ENCODE peak calls at places on chromosomes 6 and 20, in nine cellular contexts. E, P, F, G, A, Z, C, L and S are unnamed samples.

GRCh38 chr20:20782747-20783146 is 70.3 kb upstream of the RALGAPA2 start:
- DNase-seq in E (no peak), P (no peak), F (no peak), G (no peak), A (no peak), Z (no peak), C (no peak), L (no peak), S (no peak)

GRCh38 chr6:26021350-26022165 is 59.0 kb downstream of the TRIM38 start:
- DNase-seq in E (peak), P (peak), F (peak), G (peak), A (peak), Z (peak), C (peak), L (peak), S (peak)

GRCh38 chr6:143718463-143718862 is 40.7 kb downstream of the PHACTR2 start:
- DNase-seq in E (no peak), P (no peak), F (no peak), G (no peak), A (no peak), Z (no peak), C (no peak), L (no peak), S (no peak)

GRCh38 chr6:112014483-112014882 is 39.4 kb upstream of the CCN6 start:
- DNase-seq in E (no peak), P (no peak), F (no peak), G (peak), A (peak), Z (no peak), C (no peak), L (no peak), S (no peak)

GRCh38 chr20:7155282-7155681 is 387.8 kb downstream of the BMP2 start:
- DNase-seq in E (no peak), P (no peak), F (no peak), G (no peak), A (no peak), Z (no peak), C (no peak), L (no peak), S (no peak)

GRCh38 chr6:156718647-156719394 is 58.4 kb upstream of the ARID1B start:
- DNase-seq in E (no peak), P (no peak), F (no peak), G (peak), A (peak), Z (no peak), C (no peak), L (no peak), S (no peak)

GRCh38 chr6:14639983-14640599 is 522.5 kb downstream of the CD83 start:
- DNase-seq in E (no peak), P (no peak), F (peak), G (peak), A (no peak), Z (no peak), C (no peak), L (no peak), S (no peak)

GRCh38 chr6:154951400-154952200 is 43.5 kb upstream of the TIAM2 start:
- DNase-seq in E (peak), P (no peak), F (no peak), G (peak), A (no peak), Z (peak), C (peak), L (peak), S (no peak)

GRCh38 chr20:61643631-61644386 is 391.7 kb downstream of the CDH4 start:
- DNase-seq in E (no peak), P (no peak), F (no peak), G (no peak), A (no peak), Z (no peak), C (no peak), L (no peak), S (peak)

GRCh38 chr6:114879719-114880118 is 536.9 kb upstream of the HS3ST5 start:
- DNase-seq in E (no peak), P (no peak), F (no peak), G (no peak), A (no peak), Z (no peak), C (no peak), L (no peak), S (no peak)

GRCh38 chr20:43728686-43729255 is 2.0 kb upstream of the GTSF1L start:
- DNase-seq in E (no peak), P (no peak), F (no peak), G (no peak), A (no peak), Z (no peak), C (no peak), L (no peak), S (no peak)

GRCh38 chr6:135826225-135826804 is 25.2 kb upstream of the PDE7B start:
- DNase-seq in E (no peak), P (no peak), F (no peak), G (no peak), A (no peak), Z (no peak), C (no peak), L (no peak), S (no peak)

GRCh38 chr20:20641783-20642182 is 70.7 kb downstream of the RALGAPA2 start:
- DNase-seq in E (no peak), P (no peak), F (no peak), G (no peak), A (no peak), Z (no peak), C (no peak), L (no peak), S (no peak)